ENCODE peak calls at places on chromosome 13, in seven cellular contexts. E is neural crest cell; R is fibroblast of the aortic adventitia; G is cardiac septum; P is epithelial cell of esophagus; N is activated naive CD8-positive, alpha-beta T cell treated with anti-CD3 and anti-CD28 coated beads for 36 hours; Y is body of pancreas. T is an unnamed sample.

GRCh38 chr13:94716016-94716415 is 3.7 kb upstream of the SOX21 start:
- DNase-seq in E (no peak), R (no peak), G (no peak), P (no peak), N (no peak), Y (no peak), T (no peak)

GRCh38 chr13:27137759-27138158 is 33.9 kb downstream of the USP12 start:
- DNase-seq in E (no peak), R (peak; percentile 17), G (no peak), P (no peak), N (no peak), Y (no peak), T (no peak)

GRCh38 chr13:28530729-28531194 is 35.8 kb upstream of the FLT1 start:
- DNase-seq in E (no peak), R (peak; percentile 31), G (no peak), P (no peak), N (no peak), Y (no peak), T (no peak)

GRCh38 chr13:50521750-50522149 is 321.7 kb downstream of the DLEU7 start:
- DNase-seq in E (no peak), R (peak; percentile 63), G (no peak), P (peak; percentile 27), N (no peak), Y (no peak), T (no peak)

GRCh38 chr13:44507639-44508038 is 68.5 kb downstream of the TSC22D1 start:
- DNase-seq in E (no peak), R (no peak), G (no peak), P (no peak), N (no peak), Y (no peak), T (no peak)

GRCh38 chr13:97222934-97223710 is 989 bp downstream of the MBNL2 start:
- DNase-seq in E (no peak), R (peak; percentile 38), G (no peak), P (no peak), N (no peak), Y (no peak), T (no peak)

GRCh38 chr13:63542704-63543215 is 2127.1 kb upstream of the PCDH20 start:
- DNase-seq in E (peak; percentile 18), R (no peak), G (no peak), P (no peak), N (no peak), Y (no peak), T (no peak)

GRCh38 chr13:23146811-23147245 is 34.0 kb upstream of the SGCG start:
- DNase-seq in E (no peak), R (no peak), G (no peak), P (peak; percentile 37), N (no peak), Y (no peak), T (no peak)

GRCh38 chr13:48230541-48230940 is 2.5 kb upstream of the ITM2B start:
- DNase-seq in E (no peak), R (no peak), G (no peak), P (no peak), N (no peak), Y (no peak), T (no peak)

GRCh38 chr13:64928704-64929499 is 2301.2 kb downstream of the PCDH9 start:
- DNase-seq in E (no peak), R (peak; percentile 77), G (no peak), P (peak; percentile 83), N (no peak), Y (no peak), T (no peak)

GRCh38 chr13:103431880-103432279 is 365.7 kb upstream of the SLC10A2 start:
- DNase-seq in E (no peak), R (no peak), G (no peak), P (no peak), N (no peak), Y (no peak), T (no peak)

GRCh38 chr13:29852464-29853054 is 2.1 kb upstream of the UBL3 start:
- DNase-seq in E (no peak), R (peak; percentile 38), G (no peak), P (no peak), N (no peak), Y (no peak), T (no peak)

GRCh38 chr13:41608779-41609178 is 151.4 kb downstream of the RGCC start:
- DNase-seq in E (no peak), R (no peak), G (no peak), P (no peak), N (no peak), Y (no peak), T (no peak)

GRCh38 chr13:25744176-25744575 is 307.6 kb downstream of the SHISA2 start:
- DNase-seq in E (no peak), R (peak; percentile 23), G (no peak), P (no peak), N (no peak), Y (no peak), T (no peak)

GRCh38 chr13:40383132-40383531 is 283.3 kb downstream of the FOXO1 start:
- DNase-seq in E (no peak), R (no peak), G (no peak), P (peak; percentile 56), N (no peak), Y (no peak), T (no peak)

GRCh38 chr13:97028441-97029299 is 34.4 kb upstream of the OXGR1 start:
- DNase-seq in E (peak; percentile 76), R (peak; percentile 62), G (no peak), P (peak; percentile 46), N (peak; percentile 26), Y (peak; percentile 71), T (peak; percentile 52)